ENCODE peak calls at places on chromosome 7, in nine cellular contexts. One of them, this sample, is unnamed.

GRCh38 chr7:36986429-36987362 is 262.4 kb upstream of the AOAH start:
- DNase-seq in NCI-H1417: peak
- DNase-seq in stimulated activated CD4-positive, alpha-beta T cell treated with anti-CD3 and anti-CD28 coated beads, Interleukin-2, amount 100 ng/mL, for 48 hours: peak
- DNase-seq in AML-193: peak
- DNase-seq in activated naive CD4-positive, alpha-beta T cell: peak
- DNase-seq in DMS79 treated with DMSO at 0.1 percent for 48 hours: no peak
- DNase-seq in stimulated activated CD8-positive, alpha-beta memory T cell treated with anti-CD3 and anti-CD28 coated beads, Interleukin-2, amount 100 ng/mL, for 1 hour: peak
- DNase-seq in GM12865: peak
- DNase-seq in HEK293T: peak
- DNase-seq in this sample: peak

GRCh38 chr7:4641091-4641666 is 40.9 kb upstream of the FOXK1 start:
- DNase-seq in NCI-H1417: no peak
- DNase-seq in GM12865: no peak
- DNase-seq in activated naive CD4-positive, alpha-beta T cell: no peak
- DNase-seq in HEK293T: no peak
- DNase-seq in AML-193: peak
- DNase-seq in DMS79 treated with DMSO at 0.1 percent for 48 hours: peak
- DNase-seq in stimulated activated CD8-positive, alpha-beta memory T cell treated with anti-CD3 and anti-CD28 coated beads, Interleukin-2, amount 100 ng/mL, for 1 hour: no peak
- DNase-seq in stimulated activated CD4-positive, alpha-beta T cell treated with anti-CD3 and anti-CD28 coated beads, Interleukin-2, amount 100 ng/mL, for 48 hours: no peak
- DNase-seq in this sample: no peak

GRCh38 chr7:28243861-28244260 is 63.3 kb upstream of the JAZF1 start:
- DNase-seq in AML-193: peak
- DNase-seq in stimulated activated CD4-positive, alpha-beta T cell treated with anti-CD3 and anti-CD28 coated beads, Interleukin-2, amount 100 ng/mL, for 48 hours: no peak
- DNase-seq in stimulated activated CD8-positive, alpha-beta memory T cell treated with anti-CD3 and anti-CD28 coated beads, Interleukin-2, amount 100 ng/mL, for 1 hour: no peak
- DNase-seq in HEK293T: no peak
- DNase-seq in GM12865: no peak
- DNase-seq in NCI-H1417: no peak
- DNase-seq in activated naive CD4-positive, alpha-beta T cell: no peak
- DNase-seq in DMS79 treated with DMSO at 0.1 percent for 48 hours: no peak
- DNase-seq in this sample: no peak

GRCh38 chr7:6158424-6159096 is 113.9 kb downstream of the CYTH3 start:
- DNase-seq in DMS79 treated with DMSO at 0.1 percent for 48 hours: no peak
- DNase-seq in stimulated activated CD4-positive, alpha-beta T cell treated with anti-CD3 and anti-CD28 coated beads, Interleukin-2, amount 100 ng/mL, for 48 hours: no peak
- DNase-seq in HEK293T: no peak
- DNase-seq in AML-193: no peak
- DNase-seq in activated naive CD4-positive, alpha-beta T cell: no peak
- DNase-seq in stimulated activated CD8-positive, alpha-beta memory T cell treated with anti-CD3 and anti-CD28 coated beads, Interleukin-2, amount 100 ng/mL, for 1 hour: no peak
- DNase-seq in GM12865: no peak
- DNase-seq in NCI-H1417: no peak
- DNase-seq in this sample: no peak

GRCh38 chr7:359776-360361 is 69.9 kb downstream of the FOXL3 start:
- DNase-seq in AML-193: no peak
- DNase-seq in stimulated activated CD8-positive, alpha-beta memory T cell treated with anti-CD3 and anti-CD28 coated beads, Interleukin-2, amount 100 ng/mL, for 1 hour: no peak
- DNase-seq in stimulated activated CD4-positive, alpha-beta T cell treated with anti-CD3 and anti-CD28 coated beads, Interleukin-2, amount 100 ng/mL, for 48 hours: no peak
- DNase-seq in activated naive CD4-positive, alpha-beta T cell: no peak
- DNase-seq in NCI-H1417: no peak
- DNase-seq in GM12865: no peak
- DNase-seq in DMS79 treated with DMSO at 0.1 percent for 48 hours: no peak
- DNase-seq in HEK293T: no peak
- DNase-seq in this sample: no peak

GRCh38 chr7:54813398-54813797 is 54.4 kb upstream of the SEC61G start:
- DNase-seq in HEK293T: no peak
- DNase-seq in NCI-H1417: no peak
- DNase-seq in DMS79 treated with DMSO at 0.1 percent for 48 hours: no peak
- DNase-seq in activated naive CD4-positive, alpha-beta T cell: no peak
- DNase-seq in stimulated activated CD4-positive, alpha-beta T cell treated with anti-CD3 and anti-CD28 coated beads, Interleukin-2, amount 100 ng/mL, for 48 hours: no peak
- DNase-seq in stimulated activated CD8-positive, alpha-beta memory T cell treated with anti-CD3 and anti-CD28 coated beads, Interleukin-2, amount 100 ng/mL, for 1 hour: no peak
- DNase-seq in AML-193: no peak
- DNase-seq in GM12865: no peak
- DNase-seq in this sample: no peak

GRCh38 chr7:84161398-84161797 is 33.2 kb downstream of the SEMA3A start:
- DNase-seq in stimulated activated CD4-positive, alpha-beta T cell treated with anti-CD3 and anti-CD28 coated beads, Interleukin-2, amount 100 ng/mL, for 48 hours: no peak
- DNase-seq in AML-193: no peak
- DNase-seq in HEK293T: no peak
- DNase-seq in stimulated activated CD8-positive, alpha-beta memory T cell treated with anti-CD3 and anti-CD28 coated beads, Interleukin-2, amount 100 ng/mL, for 1 hour: no peak
- DNase-seq in DMS79 treated with DMSO at 0.1 percent for 48 hours: no peak
- DNase-seq in NCI-H1417: no peak
- DNase-seq in activated naive CD4-positive, alpha-beta T cell: no peak
- DNase-seq in GM12865: no peak
- DNase-seq in this sample: no peak

GRCh38 chr7:100785878-100786277 is 41.4 kb downstream of the EPHB4 start:
- DNase-seq in NCI-H1417: no peak
- DNase-seq in stimulated activated CD4-positive, alpha-beta T cell treated with anti-CD3 and anti-CD28 coated beads, Interleukin-2, amount 100 ng/mL, for 48 hours: no peak
- DNase-seq in stimulated activated CD8-positive, alpha-beta memory T cell treated with anti-CD3 and anti-CD28 coated beads, Interleukin-2, amount 100 ng/mL, for 1 hour: no peak
- DNase-seq in AML-193: no peak
- DNase-seq in DMS79 treated with DMSO at 0.1 percent for 48 hours: no peak
- DNase-seq in activated naive CD4-positive, alpha-beta T cell: no peak
- DNase-seq in GM12865: peak
- DNase-seq in HEK293T: no peak
- DNase-seq in this sample: no peak

GRCh38 chr7:22499044-22499443 is 944 bp downstream of the STEAP1B start:
- DNase-seq in NCI-H1417: no peak
- DNase-seq in AML-193: no peak
- DNase-seq in GM12865: no peak
- DNase-seq in stimulated activated CD8-positive, alpha-beta memory T cell treated with anti-CD3 and anti-CD28 coated beads, Interleukin-2, amount 100 ng/mL, for 1 hour: no peak
- DNase-seq in stimulated activated CD4-positive, alpha-beta T cell treated with anti-CD3 and anti-CD28 coated beads, Interleukin-2, amount 100 ng/mL, for 48 hours: no peak
- DNase-seq in DMS79 treated with DMSO at 0.1 percent for 48 hours: no peak
- DNase-seq in HEK293T: no peak
- DNase-seq in activated naive CD4-positive, alpha-beta T cell: no peak
- DNase-seq in this sample: no peak

GRCh38 chr7:157471259-157472125 is 134.7 kb downstream of the DNAJB6 start:
- DNase-seq in activated naive CD4-positive, alpha-beta T cell: no peak
- DNase-seq in GM12865: no peak
- DNase-seq in stimulated activated CD8-positive, alpha-beta memory T cell treated with anti-CD3 and anti-CD28 coated beads, Interleukin-2, amount 100 ng/mL, for 1 hour: no peak
- DNase-seq in AML-193: no peak
- DNase-seq in stimulated activated CD4-positive, alpha-beta T cell treated with anti-CD3 and anti-CD28 coated beads, Interleukin-2, amount 100 ng/mL, for 48 hours: no peak
- DNase-seq in HEK293T: no peak
- DNase-seq in DMS79 treated with DMSO at 0.1 percent for 48 hours: no peak
- DNase-seq in NCI-H1417: no peak
- DNase-seq in this sample: no peak

GRCh38 chr7:3244241-3244814 is 56.7 kb upstream of the SDK1 start:
- DNase-seq in activated naive CD4-positive, alpha-beta T cell: no peak
- DNase-seq in stimulated activated CD4-positive, alpha-beta T cell treated with anti-CD3 and anti-CD28 coated beads, Interleukin-2, amount 100 ng/mL, for 48 hours: no peak
- DNase-seq in AML-193: no peak
- DNase-seq in NCI-H1417: no peak
- DNase-seq in HEK293T: no peak
- DNase-seq in GM12865: no peak
- DNase-seq in DMS79 treated with DMSO at 0.1 percent for 48 hours: no peak
- DNase-seq in stimulated activated CD8-positive, alpha-beta memory T cell treated with anti-CD3 and anti-CD28 coated beads, Interleukin-2, amount 100 ng/mL, for 1 hour: no peak
- DNase-seq in this sample: no peak

GRCh38 chr7:147513451-147513850 is 1077.1 kb upstream of the C7orf33 start:
- DNase-seq in AML-193: no peak
- DNase-seq in stimulated activated CD8-positive, alpha-beta memory T cell treated with anti-CD3 and anti-CD28 coated beads, Interleukin-2, amount 100 ng/mL, for 1 hour: no peak
- DNase-seq in GM12865: no peak
- DNase-seq in NCI-H1417: peak
- DNase-seq in DMS79 treated with DMSO at 0.1 percent for 48 hours: peak
- DNase-seq in activated naive CD4-positive, alpha-beta T cell: no peak
- DNase-seq in HEK293T: no peak
- DNase-seq in stimulated activated CD4-positive, alpha-beta T cell treated with anti-CD3 and anti-CD28 coated beads, Interleukin-2, amount 100 ng/mL, for 48 hours: no peak
- DNase-seq in this sample: no peak

GRCh38 chr7:45567713-45568112 is 6.5 kb upstream of the ADCY1 start:
- DNase-seq in stimulated activated CD8-positive, alpha-beta memory T cell treated with anti-CD3 and anti-CD28 coated beads, Interleukin-2, amount 100 ng/mL, for 1 hour: no peak
- DNase-seq in stimulated activated CD4-positive, alpha-beta T cell treated with anti-CD3 and anti-CD28 coated beads, Interleukin-2, amount 100 ng/mL, for 48 hours: no peak
- DNase-seq in NCI-H1417: no peak
- DNase-seq in HEK293T: no peak
- DNase-seq in activated naive CD4-positive, alpha-beta T cell: no peak
- DNase-seq in GM12865: no peak
- DNase-seq in AML-193: no peak
- DNase-seq in DMS79 treated with DMSO at 0.1 percent for 48 hours: no peak
- DNase-seq in this sample: no peak

GRCh38 chr7:128794020-128794419 is 2.3 kb downstream of the CCDC136 start:
- DNase-seq in AML-193: no peak
- DNase-seq in stimulated activated CD8-positive, alpha-beta memory T cell treated with anti-CD3 and anti-CD28 coated beads, Interleukin-2, amount 100 ng/mL, for 1 hour: no peak
- DNase-seq in DMS79 treated with DMSO at 0.1 percent for 48 hours: no peak
- DNase-seq in activated naive CD4-positive, alpha-beta T cell: no peak
- DNase-seq in HEK293T: no peak
- DNase-seq in stimulated activated CD4-positive, alpha-beta T cell treated with anti-CD3 and anti-CD28 coated beads, Interleukin-2, amount 100 ng/mL, for 48 hours: no peak
- DNase-seq in GM12865: peak
- DNase-seq in NCI-H1417: peak
- DNase-seq in this sample: peak

GRCh38 chr7:75969182-75969581 is 25.2 kb downstream of the TMEM120A start:
- DNase-seq in activated naive CD4-positive, alpha-beta T cell: no peak
- DNase-seq in stimulated activated CD4-positive, alpha-beta T cell treated with anti-CD3 and anti-CD28 coated beads, Interleukin-2, amount 100 ng/mL, for 48 hours: no peak
- DNase-seq in NCI-H1417: no peak
- DNase-seq in DMS79 treated with DMSO at 0.1 percent for 48 hours: no peak
- DNase-seq in stimulated activated CD8-positive, alpha-beta memory T cell treated with anti-CD3 and anti-CD28 coated beads, Interleukin-2, amount 100 ng/mL, for 1 hour: no peak
- DNase-seq in GM12865: no peak
- DNase-seq in AML-193: no peak
- DNase-seq in HEK293T: no peak
- DNase-seq in this sample: no peak

GRCh38 chr7:25069900-25070443 is 55.1 kb downstream of the CYCS start:
- DNase-seq in DMS79 treated with DMSO at 0.1 percent for 48 hours: peak
- DNase-seq in NCI-H1417: peak
- DNase-seq in AML-193: peak
- DNase-seq in HEK293T: peak
- DNase-seq in stimulated activated CD8-positive, alpha-beta memory T cell treated with anti-CD3 and anti-CD28 coated beads, Interleukin-2, amount 100 ng/mL, for 1 hour: peak
- DNase-seq in activated naive CD4-positive, alpha-beta T cell: no peak
- DNase-seq in GM12865: peak
- DNase-seq in stimulated activated CD4-positive, alpha-beta T cell treated with anti-CD3 and anti-CD28 coated beads, Interleukin-2, amount 100 ng/mL, for 48 hours: peak
- DNase-seq in this sample: peak

GRCh38 chr7:98998821-98999725 is 120.7 kb downstream of the TRRAP start:
- DNase-seq in HEK293T: no peak
- DNase-seq in NCI-H1417: no peak
- DNase-seq in stimulated activated CD8-positive, alpha-beta memory T cell treated with anti-CD3 and anti-CD28 coated beads, Interleukin-2, amount 100 ng/mL, for 1 hour: no peak
- DNase-seq in stimulated activated CD4-positive, alpha-beta T cell treated with anti-CD3 and anti-CD28 coated beads, Interleukin-2, amount 100 ng/mL, for 48 hours: no peak
- DNase-seq in DMS79 treated with DMSO at 0.1 percent for 48 hours: no peak
- DNase-seq in GM12865: no peak
- DNase-seq in AML-193: no peak
- DNase-seq in activated naive CD4-positive, alpha-beta T cell: no peak
- DNase-seq in this sample: no peak

GRCh38 chr7:130894146-130895005 is 160.4 kb upstream of the KLF14 start:
- DNase-seq in AML-193: no peak
- DNase-seq in NCI-H1417: peak
- DNase-seq in HEK293T: no peak
- DNase-seq in activated naive CD4-positive, alpha-beta T cell: no peak
- DNase-seq in stimulated activated CD4-positive, alpha-beta T cell treated with anti-CD3 and anti-CD28 coated beads, Interleukin-2, amount 100 ng/mL, for 48 hours: no peak
- DNase-seq in DMS79 treated with DMSO at 0.1 percent for 48 hours: peak
- DNase-seq in GM12865: no peak
- DNase-seq in stimulated activated CD8-positive, alpha-beta memory T cell treated with anti-CD3 and anti-CD28 coated beads, Interleukin-2, amount 100 ng/mL, for 1 hour: no peak
- DNase-seq in this sample: no peak

GRCh38 chr7:105196473-105196872 is 182.5 kb downstream of the KMT2E start:
- DNase-seq in stimulated activated CD4-positive, alpha-beta T cell treated with anti-CD3 and anti-CD28 coated beads, Interleukin-2, amount 100 ng/mL, for 48 hours: no peak
- DNase-seq in stimulated activated CD8-positive, alpha-beta memory T cell treated with anti-CD3 and anti-CD28 coated beads, Interleukin-2, amount 100 ng/mL, for 1 hour: no peak
- DNase-seq in NCI-H1417: no peak
- DNase-seq in AML-193: no peak
- DNase-seq in HEK293T: no peak
- DNase-seq in DMS79 treated with DMSO at 0.1 percent for 48 hours: no peak
- DNase-seq in activated naive CD4-positive, alpha-beta T cell: no peak
- DNase-seq in GM12865: no peak
- DNase-seq in this sample: no peak

GRCh38 chr7:18498327-18498726 is 2.8 kb downstream of the HDAC9 start:
- DNase-seq in AML-193: no peak
- DNase-seq in stimulated activated CD8-positive, alpha-beta memory T cell treated with anti-CD3 and anti-CD28 coated beads, Interleukin-2, amount 100 ng/mL, for 1 hour: no peak
- DNase-seq in activated naive CD4-positive, alpha-beta T cell: no peak
- DNase-seq in GM12865: no peak
- DNase-seq in NCI-H1417: peak
- DNase-seq in HEK293T: no peak
- DNase-seq in stimulated activated CD4-positive, alpha-beta T cell treated with anti-CD3 and anti-CD28 coated beads, Interleukin-2, amount 100 ng/mL, for 48 hours: no peak
- DNase-seq in DMS79 treated with DMSO at 0.1 percent for 48 hours: no peak
- DNase-seq in this sample: no peak

GRCh38 chr7:31204066-31204465 is 136.5 kb downstream of the NEUROD6 start:
- DNase-seq in activated naive CD4-positive, alpha-beta T cell: no peak
- DNase-seq in HEK293T: no peak
- DNase-seq in DMS79 treated with DMSO at 0.1 percent for 48 hours: no peak
- DNase-seq in stimulated activated CD8-positive, alpha-beta memory T cell treated with anti-CD3 and anti-CD28 coated beads, Interleukin-2, amount 100 ng/mL, for 1 hour: no peak
- DNase-seq in NCI-H1417: no peak
- DNase-seq in stimulated activated CD4-positive, alpha-beta T cell treated with anti-CD3 and anti-CD28 coated beads, Interleukin-2, amount 100 ng/mL, for 48 hours: no peak
- DNase-seq in AML-193: no peak
- DNase-seq in GM12865: no peak
- DNase-seq in this sample: no peak

GRCh38 chr7:84546403-84546802 is 351.8 kb upstream of the SEMA3A start:
- DNase-seq in stimulated activated CD4-positive, alpha-beta T cell treated with anti-CD3 and anti-CD28 coated beads, Interleukin-2, amount 100 ng/mL, for 48 hours: no peak
- DNase-seq in GM12865: no peak
- DNase-seq in DMS79 treated with DMSO at 0.1 percent for 48 hours: no peak
- DNase-seq in HEK293T: no peak
- DNase-seq in activated naive CD4-positive, alpha-beta T cell: no peak
- DNase-seq in stimulated activated CD8-positive, alpha-beta memory T cell treated with anti-CD3 and anti-CD28 coated beads, Interleukin-2, amount 100 ng/mL, for 1 hour: no peak
- DNase-seq in NCI-H1417: no peak
- DNase-seq in AML-193: no peak
- DNase-seq in this sample: no peak

GRCh38 chr7:1579481-1580421 is 9.9 kb upstream of the PSMG3 start:
- DNase-seq in stimulated activated CD4-positive, alpha-beta T cell treated with anti-CD3 and anti-CD28 coated beads, Interleukin-2, amount 100 ng/mL, for 48 hours: peak
- DNase-seq in DMS79 treated with DMSO at 0.1 percent for 48 hours: peak
- DNase-seq in stimulated activated CD8-positive, alpha-beta memory T cell treated with anti-CD3 and anti-CD28 coated beads, Interleukin-2, amount 100 ng/mL, for 1 hour: peak
- DNase-seq in HEK293T: peak
- DNase-seq in GM12865: peak
- DNase-seq in activated naive CD4-positive, alpha-beta T cell: peak
- DNase-seq in AML-193: peak
- DNase-seq in NCI-H1417: peak
- DNase-seq in this sample: peak

GRCh38 chr7:131225619-131226101 is 102.0 kb upstream of the MKLN1 start:
- DNase-seq in DMS79 treated with DMSO at 0.1 percent for 48 hours: peak
- DNase-seq in GM12865: no peak
- DNase-seq in HEK293T: no peak
- DNase-seq in stimulated activated CD4-positive, alpha-beta T cell treated with anti-CD3 and anti-CD28 coated beads, Interleukin-2, amount 100 ng/mL, for 48 hours: no peak
- DNase-seq in activated naive CD4-positive, alpha-beta T cell: no peak
- DNase-seq in NCI-H1417: no peak
- DNase-seq in stimulated activated CD8-positive, alpha-beta memory T cell treated with anti-CD3 and anti-CD28 coated beads, Interleukin-2, amount 100 ng/mL, for 1 hour: no peak
- DNase-seq in AML-193: no peak
- DNase-seq in this sample: no peak

GRCh38 chr7:148962515-148962822 is 65.8 kb downstream of the PDIA4 start:
- DNase-seq in DMS79 treated with DMSO at 0.1 percent for 48 hours: no peak
- DNase-seq in HEK293T: no peak
- DNase-seq in stimulated activated CD8-positive, alpha-beta memory T cell treated with anti-CD3 and anti-CD28 coated beads, Interleukin-2, amount 100 ng/mL, for 1 hour: no peak
- DNase-seq in GM12865: no peak
- DNase-seq in AML-193: no peak
- DNase-seq in activated naive CD4-positive, alpha-beta T cell: no peak
- DNase-seq in stimulated activated CD4-positive, alpha-beta T cell treated with anti-CD3 and anti-CD28 coated beads, Interleukin-2, amount 100 ng/mL, for 48 hours: no peak
- DNase-seq in NCI-H1417: no peak
- DNase-seq in this sample: no peak

This sample was measured in GM20000.